ENCODE peak calls at places on chromosome 16, in six cellular contexts. T is NCI-H510A treated with DMSO at 0.1 percent for 48 hours; P is GM12865; X is stimulated activated naive B cell treated with anti-CD40 and anti-IgM and Interleukin-4, amounts not matched to agents 10 μg/mL and 1 μg/mL and 100 μg/mL, for 72 hours; A is islet precursor cell; K is sciatic nerve. M is an unnamed sample.

GRCh38 chr16:75095204-75095621 is 21.4 kb downstream of the LDHD start:
- DNase-seq in T (no peak), P (no peak), X (no peak), A (peak; percentile 53), K (no peak), M (no peak)

GRCh38 chr16:1772362-1772907 is at the start of gene EME2:
- DNase-seq in T (no peak), P (peak; percentile 54), X (peak; percentile 33), A (no peak), K (no peak), M (peak; percentile 38)

GRCh38 chr16:89442990-89443726 is 47.2 kb downstream of the ANKRD11 start:
- DNase-seq in T (peak; percentile 50), P (no peak), X (no peak), A (peak; percentile 65), K (no peak), M (no peak)

GRCh38 chr16:52584354-52584840 is 37.5 kb upstream of the TOX3 start:
- DNase-seq in T (no peak), P (no peak), X (no peak), A (no peak), K (no peak), M (no peak)

GRCh38 chr16:4897328-4897727 is 39.6 kb downstream of the PPL start:
- DNase-seq in T (no peak), P (no peak), X (no peak), A (no peak), K (no peak), M (no peak)

GRCh38 chr16:48041861-48042435 is 113.8 kb downstream of the ABCC12 start:
- DNase-seq in T (no peak), P (peak; percentile 18), X (no peak), A (peak; percentile 57), K (no peak), M (peak; percentile 72)

GRCh38 chr16:67862623-67863583 is 9.9 kb upstream of the EDC4 start:
- DNase-seq in T (no peak), P (no peak), X (no peak), A (no peak), K (no peak), M (no peak)

GRCh38 chr16:10876799-10877341 is at the start of gene CIITA:
- DNase-seq in T (no peak), P (peak; percentile 98), X (peak; percentile 88), A (no peak), K (peak; percentile 85), M (no peak)

GRCh38 chr16:1708768-1709180 is 2.8 kb downstream of the MAPK8IP3 start:
- DNase-seq in T (peak; percentile 42), P (no peak), X (no peak), A (no peak), K (no peak), M (no peak)

GRCh38 chr16:89955001-89955685 is 6.6 kb downstream of the DEF8 start:
- DNase-seq in T (no peak), P (no peak), X (no peak), A (no peak), K (no peak), M (no peak)

GRCh38 chr16:76598498-76598897 is 321.3 kb downstream of the CNTNAP4 start:
- DNase-seq in T (no peak), P (no peak), X (no peak), A (no peak), K (no peak), M (no peak)

GRCh38 chr16:12092347-12092882 is 115.9 kb downstream of the SNX29 start:
- DNase-seq in T (peak; percentile 14), P (no peak), X (no peak), A (no peak), K (peak; percentile 49), M (no peak)

GRCh38 chr16:23504453-23505179 is 5.7 kb downstream of the GGA2 start:
- DNase-seq in T (no peak), P (peak; percentile 91), X (peak; percentile 75), A (no peak), K (no peak), M (peak; percentile 58)

GRCh38 chr16:70331588-70332358 is 14.9 kb upstream of the DDX19A start:
- DNase-seq in T (no peak), P (no peak), X (no peak), A (peak; percentile 63), K (no peak), M (peak; percentile 42)

M was measured in ELF-1.